ENCODE peak calls at places on chromosomes 4 and X, in eight cellular contexts. R is cardiac muscle cell, Q is stomach, S is heart right ventricle, A is right lobe of liver, F is H9, G is breast epithelium, W is heart left ventricle. C is an unnamed sample. For H3K4me1, the result is how much of the 10 kb centered on the place peaks cover.

GRCh38 chrX:81489987-81490386 is 288.1 kb downstream of the SH3BGRL start:
- DNase-seq in R (peak), Q (no peak), S (no peak), A (no peak), F (no peak), G (no peak), W (no peak), C (no peak)

GRCh38 chrX:13651150-13651549 is 1.8 kb upstream of the TCEANC start:
- DNase-seq in R (no peak), Q (no peak), S (no peak), A (no peak), F (no peak), G (no peak), W (no peak), C (no peak)

GRCh38 chr4:152858934-152859333 is 77.2 kb upstream of the FHDC1 start:
- DNase-seq in R (no peak), Q (no peak), S (no peak), A (no peak), F (no peak), G (no peak), W (no peak), C (no peak)

GRCh38 chr4:178745203-178745602 is 1303.0 kb upstream of the AGA start:
- DNase-seq in R (no peak), Q (no peak), S (no peak), A (no peak), F (no peak), G (no peak), W (no peak), C (no peak)

GRCh38 chr4:16993966-16994840 is 95.8 kb upstream of the LDB2 start:
- DNase-seq in R (no peak), Q (no peak), S (no peak), A (no peak), F (peak), G (no peak), W (no peak), C (no peak)

GRCh38 chr4:176137626-176138025 is 57.8 kb downstream of the SPATA4 start:
- DNase-seq in R (no peak), Q (no peak), S (no peak), A (no peak), F (no peak), G (no peak), W (no peak), C (no peak)

GRCh38 chr4:26807330-26807729 is 53.3 kb upstream of the STIM2 start:
- DNase-seq in R (no peak), Q (no peak), S (no peak), A (no peak), F (no peak), G (no peak), W (no peak), C (no peak)

GRCh38 chr4:5037553-5038551 is 13.4 kb upstream of the STK32B start:
- DNase-seq in R (no peak), Q (no peak), S (no peak), A (no peak), F (no peak), G (no peak), W (no peak), C (no peak)

GRCh38 chrX:107878106-107878505 is 52.4 kb downstream of the MID2 start:
- DNase-seq in R (no peak), Q (no peak), S (no peak), A (no peak), F (no peak), G (no peak), W (no peak), C (no peak)

GRCh38 chr4:56732301-56732700 is 51.2 kb upstream of the HOPX start:
- DNase-seq in R (no peak), Q (no peak), S (no peak), A (no peak), F (no peak), G (no peak), W (no peak), C (no peak)

GRCh38 chr4:52368895-52369294 is 290.2 kb downstream of the USP46 start:
- DNase-seq in R (no peak), Q (no peak), S (no peak), A (no peak), F (no peak), G (no peak), W (no peak), C (no peak)

GRCh38 chr4:86338989-86339388 is 20.9 kb downstream of the MAPK10 start:
- DNase-seq in R (no peak), Q (no peak), S (no peak), A (no peak), F (no peak), G (no peak), W (no peak), C (peak)

GRCh38 chrX:135516376-135516775 is 4.1 kb upstream of the INTS6L start:
- DNase-seq in R (no peak), Q (no peak), S (no peak), A (no peak), F (peak), G (no peak), W (no peak), C (no peak)

GRCh38 chrX:129557844-129558243 is 17.8 kb downstream of the OCRL start:
- DNase-seq in R (peak), Q (no peak), S (no peak), A (no peak), F (no peak), G (no peak), W (no peak), C (no peak)

GRCh38 chr4:3248811-3249661 is at the start of gene MSANTD1:
- DNase-seq in R (no peak), Q (no peak), S (peak), A (no peak), F (no peak), G (no peak), W (no peak), C (peak)

GRCh38 chr4:84870398-84871163 is 95.9 kb downstream of the WDFY3 start:
- DNase-seq in R (no peak), Q (no peak), S (no peak), A (no peak), F (peak), G (no peak), W (no peak), C (no peak)

GRCh38 chr4:142463195-142463594 is 382.9 kb downstream of the INPP4B start:
- DNase-seq in R (no peak), Q (no peak), S (no peak), A (no peak), F (no peak), G (no peak), W (no peak), C (no peak)

GRCh38 chrX:120365320-120365719 is 3.4 kb downstream of the ATP1B4 start:
- DNase-seq in R (peak), Q (peak), S (peak), A (peak), F (peak), G (no peak), W (peak), C (peak)

GRCh38 chr4:181204109-181204508 is 1039.1 kb upstream of the TENM3 start:
- DNase-seq in R (no peak), Q (no peak), S (no peak), A (no peak), F (no peak), G (no peak), W (no peak), C (no peak)

GRCh38 chrX:13398073-13398823 is 78.4 kb upstream of the ATXN3L start:
- DNase-seq in R (no peak), Q (peak), S (peak), A (peak), F (no peak), G (peak), W (peak), C (peak)

GRCh38 chr4:114361249-114361648 is 237.4 kb upstream of the UGT8 start:
- DNase-seq in R (no peak), Q (no peak), S (no peak), A (no peak), F (no peak), G (no peak), W (no peak), C (no peak)

GRCh38 chr4:82785248-82786003 is 13.2 kb downstream of the SCD5 start:
- DNase-seq in R (no peak), Q (no peak), S (no peak), A (no peak), F (peak), G (no peak), W (no peak), C (no peak)

GRCh38 chr4:168247603-168248002 is 70.9 kb downstream of the DDX60 start:
- DNase-seq in R (no peak), Q (no peak), S (no peak), A (no peak), F (no peak), G (no peak), W (no peak), C (no peak)

GRCh38 chr4:111128327-111128726 is 505.4 kb upstream of the PITX2 start:
- DNase-seq in R (no peak), Q (no peak), S (no peak), A (no peak), F (no peak), G (no peak), W (no peak), C (no peak)

DNA sequence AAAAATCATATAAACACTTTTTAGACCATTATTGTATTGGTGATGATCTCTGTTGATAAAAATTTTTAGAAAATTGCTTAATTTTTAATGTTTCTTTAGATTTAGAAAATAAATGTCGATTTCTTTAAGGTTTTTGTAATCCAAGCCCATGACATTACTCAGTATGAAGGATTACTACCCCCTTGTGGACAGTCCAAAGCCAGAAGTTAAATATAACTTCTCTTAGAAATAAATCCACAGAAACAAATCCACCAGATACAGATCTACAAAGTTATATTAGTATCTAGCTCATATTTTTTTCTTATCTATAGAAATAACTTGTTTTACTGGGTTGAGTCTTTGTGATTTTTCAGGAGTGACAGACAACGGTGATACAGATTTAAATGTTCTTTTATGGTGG is 18.9 kb downstream of the TIFA start:
- DNase-seq in R (no peak), Q (no peak), S (no peak), A (no peak), F (no peak), G (no peak), W (no peak), C (no peak)
- TF ChIP-seq CTCF in R (peak), Q (peak), S (peak), A (peak), F (peak), G (no peak), W (peak), C (peak)

GRCh38 chr4:154630307-154630706 is 17.9 kb upstream of the FGG start:
- DNase-seq in R (no peak), Q (no peak), S (no peak), A (no peak), F (no peak), G (no peak), W (no peak), C (no peak)

DNA sequence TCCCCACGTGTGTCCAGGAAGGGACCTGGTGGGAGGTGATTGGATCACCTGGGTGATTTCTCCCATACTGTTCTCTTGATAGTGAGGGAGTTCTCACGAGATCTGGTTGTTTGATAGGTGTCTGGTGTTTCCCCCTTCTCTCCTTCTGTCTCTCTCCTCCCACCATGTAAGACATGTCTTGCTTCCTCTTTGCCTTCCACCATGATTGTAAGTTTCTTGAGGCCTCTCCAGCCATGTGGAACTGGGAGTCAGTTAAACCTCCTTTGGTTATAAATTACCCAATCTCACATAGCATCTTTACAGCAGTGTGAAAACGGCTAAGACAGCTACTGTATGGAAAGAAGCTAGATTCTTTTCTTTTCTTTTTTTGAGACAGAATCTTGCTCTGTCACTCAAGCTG is 21.6 kb upstream of the FGG start:
- DNase-seq in R (no peak), Q (no peak), S (no peak), A (no peak), F (no peak), G (no peak), W (no peak), C (no peak)
- H3K4me1 ChIP-seq in R (under half), Q (under half), S (under half), A (under half), F (under half), G (under half), W (under half), C (under half)

DNA sequence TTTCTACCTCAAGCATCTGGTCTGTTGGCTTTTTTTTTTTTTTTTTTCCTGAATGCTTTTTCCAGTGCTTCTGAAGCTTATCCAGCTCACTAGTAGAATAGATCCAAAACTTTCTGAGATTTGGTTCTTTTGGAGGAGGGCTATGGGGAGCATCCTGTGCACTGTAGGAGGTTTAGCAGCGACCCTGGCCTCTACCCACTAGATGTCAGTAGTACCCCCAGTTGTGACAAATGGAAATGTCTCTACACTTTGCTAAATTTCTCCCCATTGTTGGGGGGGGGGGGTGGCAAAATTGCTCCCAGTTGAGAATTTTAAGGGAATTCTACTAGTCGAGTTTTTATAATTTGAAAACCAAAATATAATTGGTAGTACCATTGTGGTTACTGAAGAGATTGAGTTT is 23.0 kb upstream of the PPA2 start:
- DNase-seq in R (no peak), Q (no peak), S (no peak), A (no peak), F (no peak), G (no peak), W (no peak), C (no peak)
- TF ChIP-seq CTCF in R (peak), Q (no peak), S (no peak), A (peak), F (peak), G (no peak), W (peak), C (no peak)

GRCh38 chr4:74932010-74932409 is 906 bp upstream of the PARM1 start:
- DNase-seq in R (peak), Q (no peak), S (no peak), A (no peak), F (no peak), G (no peak), W (no peak), C (no peak)

GRCh38 chr4:74932832-74933561 is at the start of gene PARM1:
- DNase-seq in R (peak), Q (peak), S (peak), A (peak), F (peak), G (peak), W (peak), C (peak)

GRCh38 chr4:74934016-74934821 is 1.3 kb downstream of the PARM1 start:
- DNase-seq in R (peak), Q (peak), S (peak), A (peak), F (peak), G (peak), W (peak), C (peak)

GRCh38 chr4:74933562-74934015 is 673 bp downstream of the PARM1 start:
- DNase-seq in R (peak), Q (peak), S (peak), A (peak), F (peak), G (no peak), W (peak), C (peak)

DNA sequence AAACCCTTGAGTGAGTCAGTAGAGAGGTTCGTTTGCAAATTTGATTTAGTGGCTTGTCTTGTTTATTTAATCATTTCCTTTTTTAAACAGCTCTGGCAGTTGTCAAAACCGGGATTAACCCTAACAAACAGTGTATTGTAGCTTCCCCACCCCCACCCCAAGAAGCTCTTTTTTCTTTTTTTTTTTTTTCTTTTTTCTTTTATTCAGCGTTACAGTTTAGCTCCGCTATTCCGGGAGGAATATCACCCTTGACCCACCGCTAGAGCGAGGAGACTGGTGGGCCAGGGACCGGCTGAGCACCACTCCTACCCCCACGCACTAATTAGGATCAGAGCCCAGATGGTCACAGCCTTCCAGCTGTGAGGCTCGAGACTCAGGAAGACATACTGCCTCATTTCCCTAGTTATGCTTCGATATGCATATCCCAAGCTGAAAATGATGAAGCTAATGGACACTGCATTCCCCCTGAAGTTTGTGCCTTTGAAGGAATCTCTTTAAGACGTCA is 2.0 kb downstream of the PARM1 start:
- DNase-seq in R (no peak), Q (no peak), S (no peak), A (no peak), F (no peak), G (no peak), W (no peak), C (no peak)
- H3K4me1 ChIP-seq in R (under half), Q (under half), S (under half), A (under half), F (under half), G (under half), W (under half), C (under half)

GRCh38 chr4:7037425-7037824 is 5.7 kb upstream of the TADA2B start:
- DNase-seq in R (no peak), Q (no peak), S (no peak), A (no peak), F (no peak), G (no peak), W (no peak), C (no peak)
- TF ChIP-seq CTCF in R (no peak), Q (no peak), S (no peak), A (peak), F (peak), G (no peak), W (no peak), C (no peak)

DNA sequence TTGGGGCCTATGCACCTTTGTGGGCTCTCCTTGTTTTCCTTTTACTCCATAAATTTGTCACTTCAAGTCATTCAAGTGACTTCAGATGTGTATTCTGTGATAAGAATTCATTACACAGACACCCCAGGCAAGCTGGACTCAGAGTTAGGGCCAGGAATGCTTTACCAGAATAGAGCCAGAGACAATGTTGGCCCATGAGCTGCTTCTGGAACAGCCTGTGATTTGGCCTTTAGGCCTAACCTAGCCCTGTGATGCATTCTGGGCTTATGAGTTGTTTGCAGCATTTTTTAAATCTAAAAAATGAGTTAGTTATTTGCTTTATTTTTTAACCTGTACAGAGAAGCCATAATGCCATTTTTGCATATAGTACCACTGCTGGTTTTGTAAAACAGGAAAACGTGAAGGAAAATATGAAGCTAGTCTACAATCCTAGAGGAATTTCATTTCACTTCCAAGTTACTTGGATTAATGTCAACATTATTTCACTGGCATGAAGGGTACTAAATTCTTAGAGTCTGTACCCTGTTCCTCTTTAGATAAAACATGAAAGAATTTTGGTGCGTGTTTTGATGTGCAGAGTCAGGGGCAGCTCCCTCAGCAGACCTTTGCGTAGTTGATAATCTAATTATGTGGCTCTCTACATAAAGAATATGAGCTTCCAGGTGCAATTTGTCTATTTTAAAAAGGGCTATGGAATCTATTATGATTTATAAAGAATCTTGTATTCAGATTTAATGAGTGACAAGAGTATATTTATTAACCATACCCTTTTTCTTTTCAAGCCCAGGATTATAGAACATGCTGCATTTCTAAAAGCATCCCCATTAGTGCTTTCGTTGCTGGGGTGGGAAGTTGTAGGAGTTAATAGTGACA is 84.7 kb downstream of the ARHGAP10 start:
- DNase-seq in R (no peak), Q (no peak), S (no peak), A (no peak), F (no peak), G (no peak), W (peak), C (no peak)
- H3K4me1 ChIP-seq in R (under half), Q (half or more), S (under half), A (under half), F (under half), G (under half), W (half or more), C (under half)

DNA sequence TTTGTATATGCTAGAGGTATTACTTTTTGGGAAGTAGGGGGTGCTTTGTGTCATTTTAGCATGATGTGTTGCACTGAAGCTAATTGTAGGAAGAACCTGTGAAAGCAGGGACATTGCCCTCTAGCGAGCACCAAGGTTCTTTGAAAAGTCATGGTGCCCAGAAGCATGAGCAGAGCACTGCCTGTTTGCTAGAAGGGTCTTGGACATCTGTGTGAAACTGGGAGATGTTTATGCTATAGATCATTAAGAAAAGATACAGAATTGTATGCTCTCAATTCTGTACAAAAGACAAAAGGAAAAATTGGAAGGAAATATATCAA is 14.7 kb downstream of the GRPR start:
- DNase-seq in R (peak), Q (no peak), S (no peak), A (no peak), F (no peak), G (no peak), W (no peak), C (no peak)
- TF ChIP-seq CTCF in R (no peak), Q (no peak), S (no peak), A (peak), F (peak), G (no peak), W (no peak), C (peak)

GRCh38 chrX:24378706-24379105 is 18.3 kb downstream of the SUPT20HL1 start:
- DNase-seq in R (no peak), Q (no peak), S (no peak), A (no peak), F (no peak), G (no peak), W (no peak), C (no peak)
- H3K4me1 ChIP-seq in R (under half), Q (under half), S (under half), A (under half), F (under half), G (under half), W (under half), C (under half)

C was measured in body of pancreas.